ENCODE peak calls at places on chromosomes 11 and 22, in seven cellular contexts. W is body of pancreas, C is osteoblast, Y is psoas muscle, T is A549, N is HFFc6, J is AG09319. V is an unnamed sample.

GRCh38 chr22:45626198-45626651 is 45.4 kb upstream of the ATXN10 start:
- DNase-seq in N (no peak), T (peak; percentile 63), J (no peak), C (no peak), Y (no peak), W (peak; percentile 76), V (peak; percentile 53)

GRCh38 chr11:35554491-35555237 is 29.2 kb upstream of the PAMR1 start:
- DNase-seq in N (peak; percentile 56), J (no peak), W (no peak), Y (no peak), T (peak; percentile 13), C (no peak), V (no peak)

GRCh38 chr11:13009921-13010736 is 1.0 kb downstream of the RASSF10 start:
- DNase-seq in N (no peak), Y (peak; percentile 56), J (no peak), C (peak; percentile 86), W (peak; percentile 33), T (peak; percentile 32), V (peak; percentile 91)

GRCh38 chr11:9016916-9017642 is 13.3 kb upstream of the NRIP3 start:
- DNase-seq in Y (no peak), J (no peak), W (no peak), C (no peak), T (no peak), N (no peak), V (no peak)

GRCh38 chr11:132941024-132941646 is 591.2 kb downstream of the OPCML start:
- DNase-seq in N (peak; percentile 33), C (no peak), W (no peak), T (no peak), J (peak; percentile 2), Y (no peak), V (no peak)

GRCh38 chr11:104771782-104772181 is 126.5 kb downstream of the CASP12 start:
- DNase-seq in N (no peak), Y (no peak), W (no peak), J (no peak), T (no peak), C (no peak), V (no peak)

GRCh38 chr22:43312608-43313007 is 30.6 kb downstream of the SCUBE1 start:
- DNase-seq in J (no peak), T (no peak), C (no peak), Y (no peak), N (no peak), W (no peak), V (no peak)

GRCh38 chr11:126969865-126970479 is 30.6 kb downstream of the KIRREL3 start:
- DNase-seq in W (no peak), C (peak; percentile 69), T (no peak), J (no peak), Y (no peak), N (peak; percentile 63), V (no peak)

GRCh38 chr22:48021946-48022345 is 1259.5 kb downstream of the TBC1D22A start:
- DNase-seq in J (no peak), Y (no peak), N (no peak), C (no peak), W (no peak), T (no peak), V (no peak)

GRCh38 chr11:36672815-36673450 is 74.9 kb upstream of the RAG2 start:
- DNase-seq in N (peak; percentile 59), Y (no peak), C (peak; percentile 57), J (peak; percentile 1), W (peak; percentile 30), T (no peak), V (no peak)

GRCh38 chr22:20542055-20542454 is 34.6 kb downstream of the MED15 start:
- DNase-seq in W (no peak), J (no peak), Y (no peak), C (no peak), N (no peak), T (no peak), V (no peak)

GRCh38 chr11:27218498-27219038 is 144.4 kb downstream of the CCDC34 start:
- DNase-seq in T (no peak), Y (no peak), J (no peak), N (peak; percentile 95), C (peak; percentile 92), W (no peak), V (no peak)

GRCh38 chr22:45582955-45583320 is 80.3 kb downstream of the FBLN1 start:
- DNase-seq in T (no peak), J (no peak), W (no peak), N (no peak), C (peak; percentile 10), Y (peak; percentile 14), V (peak; percentile 51)

GRCh38 chr11:3860360-3860759 is 4.9 kb downstream of the STIM1 start:
- DNase-seq in T (no peak), N (no peak), W (no peak), J (no peak), Y (no peak), C (peak; percentile 65), V (no peak)

GRCh38 chr22:17777005-17777716 is 2.9 kb upstream of the BID start:
- DNase-seq in C (peak; percentile 91), Y (peak; percentile 66), T (no peak), N (no peak), W (no peak), J (no peak), V (no peak)

GRCh38 chr11:60844045-60844869 is 2.3 kb downstream of the CCDC86 start:
- DNase-seq in T (no peak), W (no peak), C (peak; percentile 96), J (no peak), N (no peak), Y (peak; percentile 38), V (no peak)

GRCh38 chr11:67002297-67002913 is 20.5 kb upstream of the SYT12 start:
- DNase-seq in N (no peak), T (no peak), J (no peak), Y (no peak), W (no peak), C (no peak), V (no peak)

DNA sequence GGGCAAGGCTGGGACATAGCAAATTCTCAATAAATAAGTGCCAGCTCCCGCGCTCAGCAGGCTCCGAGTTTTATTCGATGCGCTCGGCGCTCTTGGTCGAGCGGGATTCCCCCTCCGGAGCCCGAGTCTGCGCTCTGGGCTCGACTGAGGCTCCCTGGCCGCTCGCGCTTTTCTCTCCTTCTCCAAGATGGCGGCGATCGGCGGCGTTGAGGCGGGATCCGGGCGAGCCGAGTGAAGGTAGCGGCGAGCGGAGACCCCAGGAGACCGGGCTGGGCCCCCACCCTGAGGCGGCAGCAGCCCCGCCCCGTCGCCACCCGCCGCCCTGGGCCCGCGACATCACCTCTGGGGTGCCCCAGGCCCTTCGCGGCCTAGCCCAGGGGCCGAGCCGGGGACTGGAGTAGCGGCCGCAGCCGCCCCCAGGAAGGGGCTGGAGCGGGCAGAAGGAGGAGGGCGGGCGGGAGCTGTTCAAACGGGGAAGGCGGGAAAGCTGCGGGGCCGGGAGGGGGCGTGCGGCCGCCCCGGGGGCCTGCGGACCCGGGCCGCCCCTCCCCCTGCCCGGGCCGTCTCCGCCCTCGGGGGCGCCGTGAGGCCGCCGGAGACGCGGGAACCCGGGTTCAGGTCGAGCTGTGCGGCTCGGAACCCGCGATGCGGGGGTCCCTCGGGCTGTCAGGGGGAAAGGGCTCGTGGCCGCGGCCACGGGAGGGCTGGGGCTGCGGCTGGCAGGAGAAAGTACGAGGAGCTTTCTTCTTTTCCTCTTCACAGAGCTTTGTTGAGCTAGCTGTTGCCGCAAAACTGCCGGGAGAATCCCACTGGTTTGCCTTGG is at the start of gene HMGXB4:
- DNase-seq in W (peak; percentile 85), C (peak; percentile 98), J (peak; percentile 64), N (peak; percentile 78), T (peak; percentile 69), Y (peak; percentile 94), V (peak; percentile 96)
- TF ChIP-seq CTCF in W (no peak), C (no peak), J (no peak), N (peak; percentile 38), T (no peak), Y (peak; percentile 17), V (peak; percentile 65)

GRCh38 chr22:29994027-29994715 is 86.1 kb upstream of the HORMAD2 start:
- DNase-seq in T (peak; percentile 45), C (peak; percentile 83), N (peak; percentile 74), W (no peak), Y (no peak), J (no peak), V (no peak)
- TF ChIP-seq CTCF in T (peak; percentile 37), C (peak; percentile 10), N (peak; percentile 45), W (peak; percentile 7), Y (no peak), J (peak; percentile 10), V (peak; percentile 68)

DNA sequence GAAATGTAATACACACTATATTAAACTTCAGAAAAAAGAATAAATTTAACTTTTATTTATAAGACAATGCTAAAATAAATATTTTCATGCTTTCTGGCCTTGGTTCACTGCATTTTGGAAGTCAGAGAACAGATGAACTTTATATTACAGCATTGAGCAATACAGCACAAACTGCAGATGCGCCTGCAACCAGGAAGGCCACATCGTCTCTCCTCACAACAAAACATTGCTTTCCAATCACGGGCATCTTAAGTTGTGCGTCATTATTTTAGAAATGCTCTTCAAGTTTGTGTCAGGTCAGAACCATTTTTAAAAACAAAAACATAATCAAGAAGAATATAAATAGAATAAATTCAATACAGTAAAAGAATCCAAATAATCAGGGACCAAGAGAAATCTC is 89.3 kb upstream of the CEP126 start:
- DNase-seq in W (no peak), C (no peak), J (peak; percentile 45), Y (no peak), N (no peak), T (no peak), V (no peak)
- TF ChIP-seq CTCF in W (no peak), C (no peak), J (no peak), Y (no peak), N (no peak), T (no peak), V (no peak)

GRCh38 chr11:32154275-32154674 is 63.4 kb downstream of the RCN1 start:
- DNase-seq in T (no peak), Y (no peak), C (no peak), J (no peak), W (no peak), N (peak; percentile 43), V (no peak)
- TF ChIP-seq CTCF in T (no peak), Y (no peak), C (peak; percentile 20), J (no peak), W (no peak), N (peak; percentile 65), V (peak; percentile 30)

DNA sequence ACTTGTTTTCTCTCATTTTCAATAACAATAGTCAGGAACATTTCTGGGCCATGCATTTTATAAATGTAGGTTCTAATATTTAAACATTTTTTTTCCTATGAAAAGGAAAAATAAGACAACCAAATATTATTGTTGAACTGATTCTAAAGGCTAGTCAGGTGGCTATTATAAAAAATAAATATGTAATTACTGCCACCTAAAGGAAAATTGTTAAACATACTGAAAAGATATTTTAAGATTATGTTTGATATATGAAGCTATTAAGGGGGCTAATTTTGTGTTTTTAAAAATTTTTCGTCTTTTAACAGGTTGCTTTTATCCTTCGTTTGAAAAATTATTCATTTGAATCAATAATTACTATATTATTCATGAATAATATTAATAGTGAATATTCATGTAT is 62.2 kb upstream of the FDX1 start:
- DNase-seq in J (no peak), C (no peak), W (no peak), Y (no peak), T (no peak), N (no peak), V (no peak)
- TF ChIP-seq CTCF in J (no peak), C (peak; percentile 24), W (peak; percentile 52), Y (peak; percentile 38), T (peak; percentile 31), N (peak; percentile 59), V (peak; percentile 86)

V was measured in chondrocyte.